ENCODE peak calls at places on chromosome 4, in seven cellular contexts. S, V, R, E, G, W and K are unnamed samples.

GRCh38 chr4:140260227-140260626 is 106.2 kb upstream of the MAML3 start:
- DNase-seq in S (peak; percentile 34), V (peak; percentile 85), G (no peak), R (no peak), E (no peak), W (peak; percentile 79), K (no peak)

GRCh38 chr4:105895609-105896460 is 564 bp downstream of the NPNT start:
- DNase-seq in V (peak; percentile 35), R (no peak), S (peak; percentile 2), W (no peak), E (peak; percentile 77), G (peak; percentile 85), K (peak; percentile 58)

GRCh38 chr4:55444822-55445221 is 49.1 kb downstream of the TMEM165 start:
- DNase-seq in E (peak; percentile 24), W (peak; percentile 59), S (peak; percentile 61), V (peak; percentile 67), G (no peak), R (no peak), K (no peak)

GRCh38 chr4:150242820-150243458 is 164.7 kb downstream of the DCLK2 start:
- DNase-seq in G (no peak), E (peak; percentile 69), W (peak; percentile 43), S (peak; percentile 61), V (peak; percentile 55), R (peak; percentile 37), K (peak; percentile 45)

GRCh38 chr4:7073526-7074390 is 5.9 kb upstream of the GRPEL1 start:
- DNase-seq in S (peak; percentile 51), R (peak; percentile 52), E (peak; percentile 87), G (peak; percentile 81), W (peak; percentile 35), V (peak; percentile 67), K (peak; percentile 76)

GRCh38 chr4:141130947-141131545 is 2.2 kb downstream of the RNF150 start:
- DNase-seq in E (no peak), W (no peak), G (no peak), R (no peak), V (no peak), S (no peak), K (no peak)

GRCh38 chr4:189837462-189837861 is 103.2 kb upstream of the FRG1 start:
- DNase-seq in G (no peak), E (no peak), R (no peak), V (no peak), W (no peak), S (no peak), K (no peak)

GRCh38 chr4:8281519-8282133 is 12.1 kb downstream of the HTRA3 start:
- DNase-seq in W (peak; percentile 95), V (no peak), G (peak; percentile 95), E (no peak), R (peak; percentile 86), S (peak; percentile 87), K (peak; percentile 15)

GRCh38 chr4:108725457-108725856 is 37.4 kb downstream of the ETNPPL start:
- DNase-seq in W (no peak), E (peak; percentile 17), R (no peak), S (no peak), G (no peak), V (peak; percentile 12), K (no peak)

GRCh38 chr4:137735561-137736104 is 203.3 kb upstream of the PCDH18 start:
- DNase-seq in E (no peak), G (peak; percentile 58), V (no peak), S (peak; percentile 15), R (no peak), W (peak; percentile 0), K (no peak)

GRCh38 chr4:93710101-93710846 is 118.3 kb upstream of the ATOH1 start:
- DNase-seq in G (no peak), V (peak; percentile 49), R (no peak), S (no peak), W (no peak), E (peak; percentile 65), K (peak; percentile 49)

GRCh38 chr4:153248641-153249198 is 44.5 kb downstream of the TRIM2 start:
- DNase-seq in G (peak; percentile 84), R (no peak), S (no peak), W (no peak), V (no peak), E (no peak), K (no peak)

GRCh38 chr4:140448830-140449229 is 21.4 kb upstream of the CLGN start:
- DNase-seq in W (no peak), V (peak; percentile 51), E (no peak), S (peak; percentile 4), R (no peak), G (no peak), K (no peak)

GRCh38 chr4:27098034-27098433 is 237.4 kb downstream of the STIM2 start:
- DNase-seq in G (no peak), E (no peak), W (no peak), R (no peak), S (no peak), V (no peak), K (no peak)

GRCh38 chr4:8694651-8695151 is 102.1 kb downstream of the CPZ start:
- DNase-seq in R (no peak), E (no peak), S (no peak), W (no peak), V (no peak), G (peak; percentile 37), K (no peak)

GRCh38 chr4:153197301-153197700 is 6.9 kb upstream of the TRIM2 start:
- DNase-seq in S (no peak), R (no peak), W (no peak), G (no peak), E (no peak), V (no peak), K (no peak)

GRCh38 chr4:28267166-28267565 is 1406.5 kb downstream of the STIM2 start:
- DNase-seq in G (no peak), V (no peak), E (no peak), R (no peak), W (no peak), S (no peak), K (no peak)

GRCh38 chr4:28269426-28269825 is 1408.8 kb downstream of the STIM2 start:
- DNase-seq in E (no peak), W (peak; percentile 22), R (no peak), V (no peak), G (no peak), S (peak; percentile 19), K (no peak)
- TF ChIP-seq CTCF in E (no peak), W (no peak), R (no peak), V (no peak), G (no peak), S (no peak), K (no peak)

GRCh38 chr4:132332932-132333722 is 816.0 kb upstream of the PCDH10 start:
- DNase-seq in G (no peak), S (peak; percentile 11), E (peak; percentile 22), R (no peak), W (no peak), V (peak; percentile 21), K (no peak)
- TF ChIP-seq CTCF in G (no peak), S (no peak), E (peak; percentile 54), R (no peak), W (no peak), V (peak; percentile 57), K (peak; percentile 65)

GRCh38 chr4:19372365-19372764 is 879.3 kb upstream of the SLIT2 start:
- DNase-seq in R (no peak), E (no peak), W (no peak), S (no peak), G (no peak), V (no peak), K (no peak)
- TF ChIP-seq CTCF in R (no peak), E (no peak), W (no peak), S (no peak), G (no peak), V (no peak), K (peak; percentile 28)

GRCh38 chr4:134862116-134862515 is 660.5 kb upstream of the PABPC4L start:
- DNase-seq in R (no peak), W (no peak), S (no peak), E (no peak), V (peak; percentile 32), G (no peak), K (no peak)

GRCh38 chr4:134867027-134867426 is 665.4 kb upstream of the PABPC4L start:
- DNase-seq in V (no peak), R (no peak), W (no peak), G (no peak), S (no peak), E (no peak), K (no peak)

GRCh38 chr4:134865675-134866074 is 664.1 kb upstream of the PABPC4L start:
- DNase-seq in E (no peak), W (no peak), V (no peak), R (no peak), G (no peak), S (no peak), K (no peak)
- TF ChIP-seq CTCF in E (peak; percentile 35), W (no peak), V (peak; percentile 32), R (no peak), G (no peak), S (no peak), K (peak; percentile 19)

GRCh38 chr4:38904090-38904666 is 36.6 kb downstream of the FAM114A1 start:
- DNase-seq in S (no peak), G (no peak), E (no peak), W (no peak), R (no peak), V (no peak), K (peak; percentile 32)

GRCh38 chr4:38905657-38906398 is 38.2 kb downstream of the FAM114A1 start:
- DNase-seq in R (peak; percentile 43), V (no peak), W (no peak), S (no peak), G (no peak), E (no peak), K (no peak)

GRCh38 chr4:38898245-38898644 is 30.6 kb downstream of the FAM114A1 start:
- DNase-seq in E (no peak), R (no peak), V (no peak), G (no peak), S (no peak), W (no peak), K (no peak)

GRCh38 chr4:38902221-38902620 is 34.6 kb downstream of the FAM114A1 start:
- DNase-seq in S (no peak), E (no peak), G (no peak), W (no peak), R (no peak), V (no peak), K (no peak)

DNA sequence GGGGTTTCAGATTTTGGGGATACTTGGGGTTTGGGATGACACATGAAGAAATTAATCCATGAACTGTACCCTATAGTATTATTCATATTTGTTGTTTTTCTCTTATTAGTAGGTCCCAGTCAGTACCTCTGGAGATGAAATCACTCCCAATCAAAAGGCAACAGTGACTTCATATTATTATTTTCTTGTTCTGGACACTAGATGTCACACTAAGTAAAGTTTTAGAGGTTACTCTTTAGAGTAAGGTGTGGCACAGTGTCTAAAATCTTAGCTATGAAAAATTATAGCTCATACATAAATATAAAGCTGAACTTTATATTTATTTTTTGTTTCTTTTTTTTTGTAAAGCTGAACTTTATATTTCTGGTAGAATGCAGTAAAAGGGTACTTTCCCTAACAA is 35.1 kb downstream of the FAM114A1 start:
- DNase-seq in S (peak; percentile 47), E (peak; percentile 21), G (no peak), R (no peak), V (peak; percentile 56), W (peak; percentile 12), K (no peak)
- TF ChIP-seq CTCF in S (no peak), E (peak; percentile 63), G (no peak), R (no peak), V (peak; percentile 60), W (peak; percentile 27), K (peak; percentile 16)